ENCODE peak calls at places on chromosomes 2 and 18, in four cellular contexts. Z, P, X and V are unnamed samples. For H3K4me1 and H3K36me3, the result is how much of the 10 kb centered on the place peaks cover.

GRCh38 chr2:211745295-211746097 is 793.1 kb downstream of the ERBB4 start:
- DNase-seq in Z (no peak), P (no peak), X (peak), V (peak)

GRCh38 chr2:231387904-231388724 is 7.4 kb upstream of the B3GNT7 start:
- DNase-seq in Z (peak), P (peak), X (peak), V (no peak)

GRCh38 chr2:31558401-31559295 is 22.1 kb downstream of the SRD5A2 start:
- DNase-seq in Z (no peak), P (no peak), X (no peak), V (no peak)

GRCh38 chr2:136230471-136230870 is 112.5 kb upstream of the CXCR4 start:
- DNase-seq in Z (no peak), P (no peak), X (no peak), V (no peak)

GRCh38 chr18:21265971-21266673 is 24.1 kb downstream of the GREB1L start:
- DNase-seq in Z (no peak), P (no peak), X (no peak), V (no peak)

GRCh38 chr2:74939919-74940812 is 18.3 kb upstream of the POLE4 start:
- DNase-seq in Z (no peak), P (no peak), X (no peak), V (no peak)

GRCh38 chr2:33042226-33042625 is 95.5 kb downstream of the LTBP1 start:
- DNase-seq in Z (no peak), P (no peak), X (no peak), V (no peak)

GRCh38 chr2:72147303-72147970 is at the start of gene CYP26B1:
- DNase-seq in Z (peak), P (no peak), X (peak), V (peak)

GRCh38 chr18:27750014-27750413 is 426.9 kb downstream of the CDH2 start:
- DNase-seq in Z (no peak), P (no peak), X (peak), V (peak)

GRCh38 chr2:19801367-19802087 is 100.3 kb downstream of the TTC32 start:
- DNase-seq in Z (peak), P (peak), X (peak), V (peak)

GRCh38 chr2:263022-263738 is 652 bp downstream of the SH3YL1 start:
- DNase-seq in Z (no peak), P (no peak), X (no peak), V (peak)

GRCh38 chr2:155381446-155381845 is 683.0 kb downstream of the KCNJ3 start:
- DNase-seq in Z (no peak), P (no peak), X (no peak), V (no peak)

GRCh38 chr18:73688851-73689659 is 458.6 kb downstream of the FBXO15 start:
- DNase-seq in Z (no peak), P (no peak), X (no peak), V (no peak)

GRCh38 chr2:211751853-211752252 is 786.7 kb downstream of the ERBB4 start:
- DNase-seq in Z (no peak), P (no peak), X (no peak), V (no peak)

GRCh38 chr2:159208449-159208848 is 78.1 kb downstream of the WDSUB1 start:
- DNase-seq in Z (no peak), P (no peak), X (no peak), V (no peak)

GRCh38 chr2:158034198-158034831 is 67.4 kb upstream of the UPP2 start:
- DNase-seq in Z (peak), P (no peak), X (peak), V (peak)

GRCh38 chr2:99775585-99775984 is 285.8 kb upstream of the REV1 start:
- DNase-seq in Z (no peak), P (no peak), X (no peak), V (no peak)

GRCh38 chr2:125701070-125701469 is 954.9 kb upstream of the GYPC start:
- DNase-seq in Z (no peak), P (no peak), X (no peak), V (no peak)

GRCh38 chr18:32511147-32511546 is 40.5 kb upstream of the GAREM1 start:
- DNase-seq in Z (no peak), P (no peak), X (no peak), V (no peak)

GRCh38 chr2:108446703-108447102 is 2.3 kb upstream of the GCC2 start:
- DNase-seq in Z (no peak), P (no peak), X (no peak), V (no peak)

GRCh38 chr2:85503168-85503610 is 35.8 kb upstream of the MAT2A start:
- DNase-seq in Z (no peak), P (no peak), X (peak), V (no peak)

GRCh38 chr2:144323946-144324345 is 196.0 kb downstream of the ZEB2 start:
- DNase-seq in Z (no peak), P (no peak), X (no peak), V (no peak)

GRCh38 chr2:104852161-104852689 is 1.7 kb upstream of the POU3F3 start:
- DNase-seq in Z (no peak), P (no peak), X (no peak), V (no peak)

GRCh38 chr18:80210312-80211083 is 36.8 kb downstream of the PARD6G start:
- DNase-seq in Z (no peak), P (no peak), X (no peak), V (no peak)

GRCh38 chr2:54595161-54595803 is 128.2 kb upstream of the EML6 start:
- DNase-seq in Z (no peak), P (no peak), X (no peak), V (no peak)

GRCh38 chr2:54597153-54597827 is 126.2 kb upstream of the EML6 start:
- DNase-seq in Z (peak), P (peak), X (peak), V (peak)

GRCh38 chr2:54594048-54594447 is 129.4 kb upstream of the EML6 start:
- DNase-seq in Z (no peak), P (no peak), X (no peak), V (no peak)

GRCh38 chr2:54598347-54599325 is 124.8 kb upstream of the EML6 start:
- DNase-seq in Z (no peak), P (no peak), X (no peak), V (no peak)

GRCh38 chr2:54595999-54596903 is 127.2 kb upstream of the EML6 start:
- DNase-seq in Z (peak), P (peak), X (no peak), V (no peak)
- H3K4me1 ChIP-seq in Z (under half), P (under half), X (half or more), V (half or more)

GRCh38 chr2:175180701-175181103 is 808 bp downstream of the ATP5MC3 start:
- DNase-seq in Z (no peak), P (peak), X (peak), V (peak)
- TF ChIP-seq POLR2A in Z (no peak), P (no peak), X (no peak), V (no peak)

GRCh38 chr18:59429608-59430007 is 70.5 kb upstream of the LMAN1 start:
- DNase-seq in Z (no peak), P (no peak), X (no peak), V (no peak)
- H3K36me3 ChIP-seq in Z (under half), P (under half), X (under half), V (under half)

GRCh38 chr2:218290316-218291261 is 1.7 kb downstream of the TMBIM1 start:
- DNase-seq in Z (no peak), P (no peak), X (no peak), V (no peak)
- H3K4me1 ChIP-seq in Z (under half), P (under half), X (half or more), V (half or more)